ENCODE peak calls at places on chromosomes 11 and 22, in ten cellular contexts. J is fibroblast of lung; K is CD8-positive, alpha-beta T cell; X is stimulated activated CD4-positive, alpha-beta T cell treated with anti-CD3 and anti-CD28 coated beads, Interleukin-15, amount 100 ng/mL, for 1 hour; P is cardiac muscle cell; E is HT1080; B is Daoy; T is amniotic epithelial cell; F is brain microvascular endothelial cell; W is OCI-LY7. H is an unnamed sample.

GRCh38 chr11:88188251-88189030 is 13.2 kb upstream of the RAB38 start:
- DNase-seq in T (peak; percentile 96), E (no peak), F (no peak), X (no peak), B (no peak), P (no peak), W (no peak), K (no peak), J (peak; percentile 42), H (no peak)

GRCh38 chr11:113871331-113871730 is 4.0 kb downstream of the USP28 start:
- DNase-seq in J (peak; percentile 16), T (peak; percentile 83), W (no peak), P (no peak), B (no peak), X (no peak), E (no peak), K (no peak), F (no peak), H (no peak)

GRCh38 chr11:64858467-64859401 is 14.3 kb upstream of the CDC42BPG start:
- DNase-seq in J (no peak), F (no peak), W (peak; percentile 68), K (peak; percentile 85), B (no peak), X (no peak), T (no peak), E (no peak), P (no peak), H (no peak)

GRCh38 chr22:38864361-38865191 is 7.4 kb downstream of the CBX6 start:
- DNase-seq in W (no peak), T (no peak), F (no peak), B (no peak), K (no peak), J (peak; percentile 40), E (no peak), P (no peak), X (no peak), H (no peak)

GRCh38 chr11:124329787-124330478 is 9.9 kb upstream of the OR8D2 start:
- DNase-seq in B (no peak), W (peak; percentile 87), E (no peak), P (no peak), F (no peak), J (peak; percentile 7), T (peak; percentile 5), K (no peak), X (no peak), H (no peak)

GRCh38 chr11:64856382-64857227 is 12.2 kb upstream of the CDC42BPG start:
- DNase-seq in J (peak; percentile 81), E (peak; percentile 98), K (no peak), W (no peak), X (no peak), T (peak; percentile 78), P (no peak), B (peak; percentile 98), F (peak; percentile 69), H (peak; percentile 93)

GRCh38 chr22:17772249-17772962 is 1.9 kb downstream of the BID start:
- DNase-seq in F (no peak), W (no peak), X (no peak), K (no peak), T (no peak), B (peak; percentile 82), P (no peak), J (peak; percentile 44), E (peak; percentile 60), H (no peak)

GRCh38 chr11:105577645-105578044 is 32.2 kb upstream of the GRIA4 start:
- DNase-seq in E (peak; percentile 21), X (no peak), P (peak; percentile 15), F (peak; percentile 49), W (no peak), J (peak; percentile 2), K (no peak), T (peak; percentile 69), B (no peak), H (no peak)

GRCh38 chr22:47033648-47034000 is 271.2 kb downstream of the TBC1D22A start:
- DNase-seq in F (no peak), W (no peak), X (no peak), E (no peak), B (no peak), K (no peak), T (no peak), P (no peak), J (no peak), H (no peak)

GRCh38 chr11:118679483-118679882 is at the start of gene TREH:
- DNase-seq in F (no peak), X (no peak), E (no peak), T (no peak), K (no peak), B (no peak), W (no peak), J (no peak), P (no peak), H (no peak)